ENCODE peak calls at places on chromosomes 7 and 10, in six cellular contexts. B is hepatocyte, U is HL-60, I is fibroblast of the aortic adventitia, D is AG04450, T is keratinocyte. S is an unnamed sample.

GRCh38 chr7:43467846-43468245 is 115.1 kb upstream of the STK17A start:
- DNase-seq in T (no peak), I (no peak), B (no peak), D (no peak), U (no peak), S (no peak)

GRCh38 chr7:90764848-90765570 is 168.9 kb downstream of the CDK14 start:
- DNase-seq in U (peak; percentile 24), T (no peak), I (no peak), B (no peak), D (no peak), S (no peak)

GRCh38 chr7:140144821-140145220 is 32.0 kb downstream of the KDM7A start:
- DNase-seq in D (no peak), I (no peak), T (no peak), B (no peak), U (no peak), S (no peak)

GRCh38 chr7:66356277-66356721 is 151.2 kb downstream of the TPST1 start:
- DNase-seq in T (peak; percentile 90), U (no peak), I (no peak), B (no peak), D (peak; percentile 52), S (no peak)

GRCh38 chr7:153696242-153696641 is 356.0 kb upstream of the DPP6 start:
- DNase-seq in U (no peak), T (no peak), D (no peak), B (no peak), I (no peak), S (no peak)

GRCh38 chr10:1324914-1325313 is 268.7 kb downstream of the WDR37 start:
- DNase-seq in B (no peak), D (no peak), I (no peak), U (no peak), T (no peak), S (no peak)

GRCh38 chr10:21510218-21511070 is 15.0 kb downstream of the SKIDA1 start:
- DNase-seq in B (no peak), U (no peak), D (no peak), I (no peak), T (no peak), S (no peak)

GRCh38 chr7:27994639-27995038 is 186.0 kb downstream of the JAZF1 start:
- DNase-seq in D (no peak), I (peak; percentile 21), T (no peak), U (no peak), B (no peak), S (peak; percentile 31)

GRCh38 chr7:33805630-33806233 is 99.6 kb upstream of the BMPER start:
- DNase-seq in T (no peak), D (no peak), B (peak; percentile 15), I (peak; percentile 92), U (no peak), S (no peak)

GRCh38 chr7:113304104-113304503 is 185.8 kb upstream of the SMIM30 start:
- DNase-seq in U (no peak), I (no peak), B (no peak), T (no peak), D (no peak), S (no peak)

GRCh38 chr7:23467281-23467680 is 3.0 kb downstream of the IGF2BP3 start:
- DNase-seq in U (no peak), B (peak; percentile 10), I (peak; percentile 23), T (no peak), D (no peak), S (no peak)

GRCh38 chr7:105975770-105976428 is 12.8 kb downstream of the CDHR3 start:
- DNase-seq in I (peak; percentile 29), D (peak; percentile 38), B (no peak), T (no peak), U (no peak), S (no peak)

GRCh38 chr10:132834891-132835847 is 49.2 kb upstream of the NKX6-2 start:
- DNase-seq in D (no peak), T (no peak), B (no peak), U (no peak), I (no peak), S (no peak)

GRCh38 chr7:101232141-101232821 is 5.3 kb downstream of the CLDN15 start:
- DNase-seq in T (no peak), I (no peak), D (no peak), U (no peak), B (peak; percentile 90), S (no peak)

GRCh38 chr7:155422151-155422550 is 35.8 kb upstream of the EN2 start:
- DNase-seq in U (no peak), B (no peak), D (no peak), I (no peak), T (no peak), S (no peak)

GRCh38 chr7:43589728-43590127 is 6.8 kb downstream of the STK17A start:
- DNase-seq in I (no peak), T (no peak), B (no peak), U (no peak), D (no peak), S (no peak)

GRCh38 chr7:97305589-97305988 is 188.1 kb downstream of the SDHAF3 start:
- DNase-seq in U (peak; percentile 11), D (no peak), I (no peak), T (no peak), B (no peak), S (no peak)

GRCh38 chr7:112052993-112053392 is 153.2 kb downstream of the DOCK4 start:
- DNase-seq in I (no peak), T (no peak), B (no peak), D (no peak), U (no peak), S (no peak)

GRCh38 chr10:50653142-50653541 is 29.4 kb upstream of the SGMS1 start:
- DNase-seq in T (no peak), U (no peak), B (peak; percentile 26), D (no peak), I (peak; percentile 60), S (no peak)

GRCh38 chr10:128466831-128467371 is 340.7 kb upstream of the MKI67 start:
- DNase-seq in U (no peak), T (no peak), I (no peak), B (no peak), D (no peak), S (no peak)

GRCh38 chr7:8724080-8724718 is 290.8 kb downstream of the NXPH1 start:
- DNase-seq in T (no peak), I (no peak), U (peak; percentile 26), B (peak; percentile 68), D (no peak), S (no peak)

GRCh38 chr7:74231232-74231590 is 21.4 kb downstream of the LAT2 start:
- DNase-seq in I (no peak), B (no peak), U (no peak), D (no peak), T (no peak), S (no peak)

GRCh38 chr10:113007343-113007771 is 57.3 kb downstream of the TCF7L2 start:
- DNase-seq in D (no peak), U (no peak), T (no peak), I (no peak), B (no peak), S (no peak)

DNA sequence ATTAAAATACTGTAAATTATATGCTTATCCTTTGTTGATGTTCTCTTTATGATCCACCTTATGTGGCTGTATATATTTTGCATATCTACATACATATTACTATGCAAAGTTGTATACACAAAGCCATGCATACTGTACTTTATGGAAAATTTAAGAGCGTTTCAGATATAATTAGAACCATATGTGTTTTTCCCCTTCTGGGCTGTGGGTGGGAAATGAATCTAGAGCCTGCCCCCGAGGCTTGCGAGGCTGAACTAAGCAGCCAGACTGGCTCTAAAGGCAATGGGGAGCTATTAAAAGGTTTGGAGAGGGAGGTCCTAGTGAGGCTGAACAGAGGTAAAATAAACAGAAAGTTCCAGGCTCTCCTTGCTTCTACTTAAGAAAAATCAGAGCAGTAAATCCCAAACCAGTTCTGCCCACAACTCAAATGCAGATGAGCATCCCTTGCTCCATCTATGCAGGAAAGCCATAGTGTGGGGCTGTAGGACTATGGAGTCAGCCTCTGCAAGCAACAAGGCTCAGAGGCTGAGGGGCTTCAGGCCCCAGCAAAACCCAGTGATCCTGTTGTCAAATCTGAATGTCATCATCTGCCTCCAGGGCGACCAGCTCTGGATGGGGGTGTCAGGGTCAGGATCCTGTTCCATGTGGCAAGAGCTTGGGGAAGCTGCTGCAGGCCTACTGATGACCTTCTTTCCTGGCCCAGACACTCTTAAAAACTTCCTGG is 14.1 kb upstream of the DDIT4 start:
- DNase-seq in U (no peak), D (no peak), B (peak; percentile 64), I (peak; percentile 81), T (no peak), S (peak; percentile 55)
- H3K4me3 ChIP-seq in U (no peak overlapping the region), D (no peak overlapping the region), B (no peak overlapping the region), I (no peak overlapping the region), T (peak overlapping the region; percentile 0), S (no peak overlapping the region)

GRCh38 chr10:6514180-6514579 is 65.9 kb downstream of the PRKCQ start:
- DNase-seq in T (no peak), U (no peak), D (no peak), I (no peak), B (no peak), S (no peak)

GRCh38 chr10:6518791-6519430 is 61.2 kb downstream of the PRKCQ start:
- DNase-seq in I (no peak), U (no peak), B (no peak), T (no peak), D (no peak), S (no peak)

GRCh38 chr10:6516877-6517276 is 63.2 kb downstream of the PRKCQ start:
- DNase-seq in T (no peak), U (no peak), D (no peak), B (no peak), I (no peak), S (no peak)

GRCh38 chr10:6514844-6515780 is 65.0 kb downstream of the PRKCQ start:
- DNase-seq in I (no peak), D (no peak), B (no peak), U (no peak), T (no peak), S (no peak)

DNA sequence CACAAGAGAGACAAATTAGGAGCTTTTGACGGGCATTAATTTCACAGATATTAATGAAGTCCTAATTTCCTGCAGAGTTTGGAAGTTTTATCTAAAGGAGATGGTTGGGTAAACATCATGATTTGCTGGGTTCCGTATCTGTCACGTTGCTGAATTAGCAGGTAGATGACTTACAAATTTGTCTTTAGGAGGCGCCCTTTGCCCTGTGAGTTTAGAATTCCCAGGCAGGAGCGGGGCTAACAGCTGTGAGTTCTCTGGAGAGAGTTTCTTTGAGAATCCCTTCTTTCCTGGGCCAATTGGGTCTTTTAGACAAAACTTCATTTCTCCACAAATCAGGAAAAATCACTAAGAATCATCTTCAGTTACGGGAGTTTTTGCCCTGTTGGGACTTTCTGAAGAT is 63.8 kb downstream of the PRKCQ start:
- DNase-seq in U (no peak), D (no peak), B (no peak), I (no peak), T (no peak), S (no peak)
- TF ChIP-seq CTCF in U (no peak), D (no peak), B (no peak), I (no peak), T (no peak), S (no peak)

GRCh38 chr7:70614237-70614984 is 517.5 kb upstream of the GALNT17 start:
- DNase-seq in U (no peak), D (no peak), B (peak; percentile 36), T (no peak), I (peak; percentile 87), S (no peak)
- H3K4me3 ChIP-seq in U (no peak overlapping the region), D (no peak overlapping the region), B (no peak overlapping the region), T (peak overlapping the region; percentile 4), I (peak overlapping the region; percentile 31), S (no peak overlapping the region)

GRCh38 chr10:99973190-99973589 is 36.6 kb downstream of the DNMBP start:
- DNase-seq in D (no peak), I (no peak), U (no peak), T (no peak), B (no peak), S (no peak)
- TF ChIP-seq CTCF in D (peak; percentile 53), I (peak; percentile 39), U (no peak), T (peak; percentile 9), B (peak; percentile 58), S (peak; percentile 34)

GRCh38 chr10:52308251-52309031 is 5.6 kb upstream of the DKK1 start:
- DNase-seq in U (peak; percentile 29), T (no peak), D (peak; percentile 55), B (peak; percentile 79), I (peak; percentile 87), S (no peak)
- H3K4me3 ChIP-seq in U (no peak overlapping the region), T (peak overlapping the region; percentile 80), D (peak overlapping the region; percentile 56), B (peak overlapping the region; percentile 83), I (peak overlapping the region; percentile 56), S (peak overlapping the region; percentile 28)